ENCODE peak calls at places on chromosomes 16 and 17, in eight cellular contexts. P is pancreas; D is A172; G is HuH-7.5; I is stimulated activated CD4-positive, alpha-beta T cell treated with anti-CD3 and anti-CD28 coated beads, Interleukin-4, amount 100 ng/mL, for 4 hours; V is upper lobe of right lung; M is HTR-8/SVneo; H is left cardiac atrium. F is an unnamed sample.

GRCh38 chr16:4510747-4511426 is 27.7 kb downstream of the CDIP1 start:
- DNase-seq in P (no peak), D (no peak), G (no peak), I (no peak), V (no peak), M (no peak), H (no peak), F (no peak)

GRCh38 chr17:43940630-43941029 is 1.6 kb downstream of the PPY start:
- DNase-seq in P (no peak), D (peak; percentile 30), G (peak; percentile 63), I (no peak), V (no peak), M (peak; percentile 79), H (no peak), F (no peak)

GRCh38 chr16:68417711-68418301 is 30.5 kb downstream of the SMPD3 start:
- DNase-seq in P (peak; percentile 70), D (peak; percentile 51), G (no peak), I (peak; percentile 77), V (peak; percentile 78), M (no peak), H (peak; percentile 35), F (no peak)

GRCh38 chr17:70278846-70279465 is 109.6 kb downstream of the KCNJ2 start:
- DNase-seq in P (no peak), D (no peak), G (no peak), I (no peak), V (no peak), M (no peak), H (no peak), F (no peak)

GRCh38 chr17:36544049-36544319 is 735 bp upstream of the GGNBP2 start:
- DNase-seq in P (peak; percentile 43), D (no peak), G (no peak), I (no peak), V (no peak), M (peak; percentile 54), H (peak; percentile 41), F (no peak)

GRCh38 chr17:64130559-64131001 is 636 bp upstream of the ERN1 start:
- DNase-seq in P (no peak), D (no peak), G (no peak), I (peak; percentile 71), V (peak; percentile 72), M (peak; percentile 55), H (peak; percentile 57), F (no peak)

GRCh38 chr16:2819179-2819938 is 2.3 kb downstream of the PRSS21 start:
- DNase-seq in P (no peak), D (no peak), G (no peak), I (no peak), V (peak; percentile 51), M (no peak), H (no peak), F (no peak)

GRCh38 chr16:20074089-20074956 is 633 bp upstream of the GPR139 start:
- DNase-seq in P (no peak), D (no peak), G (no peak), I (no peak), V (no peak), M (no peak), H (no peak), F (no peak)

GRCh38 chr17:68198931-68199836 is 48.7 kb upstream of the AMZ2 start:
- DNase-seq in P (peak; percentile 37), D (no peak), G (peak; percentile 37), I (no peak), V (no peak), M (no peak), H (peak; percentile 29), F (no peak)

GRCh38 chr16:90008708-90009145 is 10.5 kb downstream of the DBNDD1 start:
- DNase-seq in P (no peak), D (no peak), G (no peak), I (peak; percentile 82), V (no peak), M (no peak), H (no peak), F (no peak)

GRCh38 chr16:56888806-56889205 is 23.8 kb downstream of the SLC12A3 start:
- DNase-seq in P (no peak), D (no peak), G (no peak), I (no peak), V (no peak), M (no peak), H (no peak), F (no peak)

GRCh38 chr16:9360075-9360474 is 268.6 kb downstream of the HAPSTR1 start:
- DNase-seq in P (peak; percentile 37), D (no peak), G (no peak), I (no peak), V (no peak), M (no peak), H (no peak), F (no peak)

GRCh38 chr16:88292007-88292940 is 90.5 kb upstream of the ZNF469 start:
- DNase-seq in P (no peak), D (no peak), G (no peak), I (no peak), V (no peak), M (no peak), H (no peak), F (no peak)

GRCh38 chr17:58310511-58311428 is 17.8 kb downstream of the TSPOAP1 start:
- DNase-seq in P (no peak), D (no peak), G (no peak), I (no peak), V (peak; percentile 46), M (no peak), H (peak; percentile 17), F (peak; percentile 5)

GRCh38 chr17:73187203-73187769 is 5.6 kb upstream of the COG1 start:
- DNase-seq in P (no peak), D (no peak), G (peak; percentile 72), I (no peak), V (no peak), M (no peak), H (no peak), F (no peak)

GRCh38 chr16:23469814-23470213 is 16.8 kb upstream of the COG7 start:
- DNase-seq in P (peak; percentile 53), D (peak; percentile 78), G (no peak), I (no peak), V (no peak), M (no peak), H (no peak), F (no peak)

GRCh38 chr17:1467898-1468492 is 12.0 kb upstream of the CRK start:
- DNase-seq in P (no peak), D (no peak), G (peak; percentile 89), I (no peak), V (peak; percentile 87), M (no peak), H (peak; percentile 58), F (no peak)

GRCh38 chr16:58451945-58452401 is 48.0 kb upstream of the NDRG4 start:
- DNase-seq in P (no peak), D (peak; percentile 96), G (no peak), I (no peak), V (no peak), M (peak; percentile 72), H (no peak), F (no peak)

GRCh38 chr17:40103082-40103741 is 2.8 kb upstream of the NR1D1 start:
- DNase-seq in P (no peak), D (no peak), G (no peak), I (no peak), V (no peak), M (no peak), H (no peak), F (no peak)

GRCh38 chr17:4739122-4740024 is at the start of the genes CXCL16 and ZMYND15:
- DNase-seq in P (peak; percentile 51), D (no peak), G (peak; percentile 63), I (peak; percentile 63), V (peak; percentile 88), M (peak; percentile 46), H (peak; percentile 68), F (peak; percentile 64)

GRCh38 chr17:29341726-29342125 is 47.8 kb upstream of the NUFIP2 start:
- DNase-seq in P (no peak), D (no peak), G (no peak), I (no peak), V (no peak), M (peak; percentile 30), H (no peak), F (no peak)

GRCh38 chr16:14378131-14378551 is 251.9 kb downstream of the PARN start:
- DNase-seq in P (no peak), D (no peak), G (no peak), I (no peak), V (no peak), M (no peak), H (no peak), F (no peak)

GRCh38 chr17:75764711-75765421 is at the start of gene GALK1:
- DNase-seq in P (peak; percentile 69), D (peak; percentile 76), G (peak; percentile 72), I (peak; percentile 69), V (peak; percentile 91), M (peak; percentile 87), H (peak; percentile 86), F (peak; percentile 72)

GRCh38 chr16:85625053-85625452 is 11.9 kb downstream of the GSE1 start:
- DNase-seq in P (no peak), D (no peak), G (no peak), I (no peak), V (no peak), M (no peak), H (no peak), F (no peak)

GRCh38 chr16:89534147-89534788 is 26.1 kb downstream of the SPG7 start:
- DNase-seq in P (no peak), D (no peak), G (no peak), I (peak; percentile 11), V (no peak), M (no peak), H (no peak), F (no peak)

GRCh38 chr16:31700200-31700529 is 172.5 kb downstream of the AHSP start:
- DNase-seq in P (no peak), D (peak; percentile 13), G (peak; percentile 75), I (no peak), V (no peak), M (peak; percentile 90), H (no peak), F (peak; percentile 59)

F was measured in 8988T.